ENCODE peak calls at places on chromosomes 4 and X, in ten cellular contexts. One of them, this sample, is unnamed. For H3K4me1, the result is how much of the 10 kb centered on the place peaks cover.

GRCh38 chr4:173214661-173215060 is 46.0 kb downstream of the GALNT7 start:
- DNase-seq in heart left ventricle: no peak
- DNase-seq in IMR-90: peak
- DNase-seq in breast epithelium: peak
- DNase-seq in mucosa of descending colon: no peak
- DNase-seq in body of pancreas: no peak
- DNase-seq in left ventricle myocardium inferior: no peak
- DNase-seq in fibroblast of lung: peak
- DNase-seq in tibial nerve: no peak
- DNase-seq in Peyer's patch: no peak
- DNase-seq in this sample: no peak

GRCh38 chrX:24426921-24427746 is 38.0 kb upstream of the PDK3 start:
- DNase-seq in heart left ventricle: no peak
- DNase-seq in IMR-90: no peak
- DNase-seq in breast epithelium: no peak
- DNase-seq in mucosa of descending colon: peak
- DNase-seq in body of pancreas: no peak
- DNase-seq in left ventricle myocardium inferior: no peak
- DNase-seq in fibroblast of lung: peak
- DNase-seq in tibial nerve: peak
- DNase-seq in Peyer's patch: no peak
- DNase-seq in this sample: no peak

GRCh38 chr4:165787516-165788274 is 85.3 kb upstream of the TLL1 start:
- DNase-seq in heart left ventricle: no peak
- DNase-seq in IMR-90: no peak
- DNase-seq in breast epithelium: no peak
- DNase-seq in mucosa of descending colon: no peak
- DNase-seq in body of pancreas: no peak
- DNase-seq in left ventricle myocardium inferior: no peak
- DNase-seq in fibroblast of lung: no peak
- DNase-seq in tibial nerve: no peak
- DNase-seq in Peyer's patch: no peak
- DNase-seq in this sample: no peak

GRCh38 chr4:129145222-129145730 is 49.3 kb downstream of the C4orf33 start:
- DNase-seq in heart left ventricle: no peak
- DNase-seq in IMR-90: no peak
- DNase-seq in breast epithelium: no peak
- DNase-seq in mucosa of descending colon: no peak
- DNase-seq in body of pancreas: no peak
- DNase-seq in left ventricle myocardium inferior: no peak
- DNase-seq in fibroblast of lung: no peak
- DNase-seq in tibial nerve: no peak
- DNase-seq in Peyer's patch: no peak
- DNase-seq in this sample: no peak

GRCh38 chr4:47646372-47646771 is 161.3 kb downstream of the ATP10D start:
- DNase-seq in heart left ventricle: no peak
- DNase-seq in IMR-90: peak
- DNase-seq in breast epithelium: no peak
- DNase-seq in mucosa of descending colon: no peak
- DNase-seq in body of pancreas: no peak
- DNase-seq in left ventricle myocardium inferior: no peak
- DNase-seq in fibroblast of lung: peak
- DNase-seq in tibial nerve: no peak
- DNase-seq in Peyer's patch: no peak
- DNase-seq in this sample: no peak

GRCh38 chrX:153495362-153495751 is 577 bp downstream of the BGN start:
- DNase-seq in heart left ventricle: no peak
- DNase-seq in IMR-90: peak
- DNase-seq in breast epithelium: no peak
- DNase-seq in mucosa of descending colon: no peak
- DNase-seq in body of pancreas: no peak
- DNase-seq in left ventricle myocardium inferior: peak
- DNase-seq in fibroblast of lung: peak
- DNase-seq in tibial nerve: no peak
- DNase-seq in Peyer's patch: no peak
- DNase-seq in this sample: no peak

GRCh38 chrX:133649659-133650058 is 234.4 kb upstream of the GPC4 start:
- DNase-seq in heart left ventricle: no peak
- DNase-seq in IMR-90: no peak
- DNase-seq in breast epithelium: no peak
- DNase-seq in mucosa of descending colon: no peak
- DNase-seq in body of pancreas: no peak
- DNase-seq in left ventricle myocardium inferior: no peak
- DNase-seq in fibroblast of lung: no peak
- DNase-seq in tibial nerve: no peak
- DNase-seq in Peyer's patch: no peak
- DNase-seq in this sample: no peak

GRCh38 chr4:35461931-35462659 is 782.2 kb downstream of the ARAP2 start:
- DNase-seq in heart left ventricle: no peak
- DNase-seq in IMR-90: no peak
- DNase-seq in breast epithelium: no peak
- DNase-seq in mucosa of descending colon: no peak
- DNase-seq in body of pancreas: no peak
- DNase-seq in left ventricle myocardium inferior: no peak
- DNase-seq in fibroblast of lung: no peak
- DNase-seq in tibial nerve: no peak
- DNase-seq in Peyer's patch: no peak
- DNase-seq in this sample: no peak

GRCh38 chrX:38326086-38326485 is 1.2 kb downstream of the RPGR start:
- DNase-seq in heart left ventricle: no peak
- DNase-seq in IMR-90: no peak
- DNase-seq in breast epithelium: no peak
- DNase-seq in mucosa of descending colon: no peak
- DNase-seq in body of pancreas: no peak
- DNase-seq in left ventricle myocardium inferior: no peak
- DNase-seq in fibroblast of lung: no peak
- DNase-seq in tibial nerve: no peak
- DNase-seq in Peyer's patch: no peak
- DNase-seq in this sample: no peak

GRCh38 chrX:31420302-31420701 is 348.5 kb upstream of the FTHL17 start:
- DNase-seq in heart left ventricle: no peak
- DNase-seq in IMR-90: no peak
- DNase-seq in breast epithelium: no peak
- DNase-seq in mucosa of descending colon: no peak
- DNase-seq in body of pancreas: no peak
- DNase-seq in left ventricle myocardium inferior: no peak
- DNase-seq in fibroblast of lung: no peak
- DNase-seq in tibial nerve: no peak
- DNase-seq in Peyer's patch: no peak
- DNase-seq in this sample: no peak

GRCh38 chrX:31421441-31421840 is 349.6 kb upstream of the FTHL17 start:
- DNase-seq in heart left ventricle: no peak
- DNase-seq in IMR-90: no peak
- DNase-seq in breast epithelium: no peak
- DNase-seq in mucosa of descending colon: no peak
- DNase-seq in body of pancreas: no peak
- DNase-seq in left ventricle myocardium inferior: no peak
- DNase-seq in fibroblast of lung: no peak
- DNase-seq in tibial nerve: no peak
- DNase-seq in Peyer's patch: no peak
- DNase-seq in this sample: no peak

GRCh38 chrX:31420711-31421151 is 348.9 kb upstream of the FTHL17 start:
- DNase-seq in heart left ventricle: no peak
- DNase-seq in IMR-90: peak
- DNase-seq in breast epithelium: no peak
- DNase-seq in mucosa of descending colon: no peak
- DNase-seq in body of pancreas: no peak
- DNase-seq in left ventricle myocardium inferior: no peak
- DNase-seq in fibroblast of lung: no peak
- DNase-seq in tibial nerve: no peak
- DNase-seq in Peyer's patch: no peak
- DNase-seq in this sample: no peak

DNA sequence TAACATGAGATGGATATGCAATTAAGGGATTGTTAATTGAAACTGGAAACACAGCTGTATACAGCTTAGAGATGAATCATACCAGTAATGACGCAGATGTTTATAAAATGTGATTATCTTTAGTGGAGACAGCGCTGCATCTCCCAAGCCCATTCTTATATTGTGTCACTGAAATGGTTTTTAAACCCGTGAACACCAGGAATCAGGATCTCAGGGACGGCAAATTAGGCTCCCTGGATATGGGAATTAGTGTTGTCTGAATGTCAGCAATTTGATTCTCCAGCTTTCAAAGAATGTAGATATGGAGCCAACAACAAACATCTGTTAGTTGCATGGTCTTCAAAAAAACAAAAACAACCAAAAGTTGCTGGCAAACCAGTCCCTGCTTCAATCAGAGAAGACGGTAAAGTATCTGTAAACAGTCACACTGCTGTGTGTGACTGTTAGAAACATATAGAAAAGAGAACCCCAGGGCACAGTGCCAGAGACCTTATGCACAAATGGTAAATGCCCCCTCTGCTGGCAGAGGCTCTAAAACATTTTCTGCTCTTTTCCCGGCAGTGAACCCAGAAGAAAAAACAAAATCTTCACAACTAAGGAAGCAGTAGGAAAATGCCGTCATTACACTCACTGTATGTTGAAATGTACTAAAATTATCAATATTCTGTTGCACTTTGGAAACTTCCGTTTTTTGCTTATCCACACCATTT is 351.9 kb upstream of the FTHL17 start:
- DNase-seq in heart left ventricle: no peak
- DNase-seq in IMR-90: peak
- DNase-seq in breast epithelium: no peak
- DNase-seq in mucosa of descending colon: peak
- DNase-seq in body of pancreas: peak
- DNase-seq in left ventricle myocardium inferior: peak
- DNase-seq in fibroblast of lung: peak
- DNase-seq in tibial nerve: peak
- DNase-seq in Peyer's patch: no peak
- DNase-seq in this sample: no peak
- H3K4me1 ChIP-seq in heart left ventricle: under half
- H3K4me1 ChIP-seq in IMR-90: under half
- H3K4me1 ChIP-seq in breast epithelium: under half
- H3K4me1 ChIP-seq in mucosa of descending colon: under half
- H3K4me1 ChIP-seq in body of pancreas: under half
- H3K4me1 ChIP-seq in left ventricle myocardium inferior: under half
- H3K4me1 ChIP-seq in fibroblast of lung: under half
- H3K4me1 ChIP-seq in tibial nerve: under half
- H3K4me1 ChIP-seq in Peyer's patch: under half
- H3K4me1 ChIP-seq in this sample: under half

DNA sequence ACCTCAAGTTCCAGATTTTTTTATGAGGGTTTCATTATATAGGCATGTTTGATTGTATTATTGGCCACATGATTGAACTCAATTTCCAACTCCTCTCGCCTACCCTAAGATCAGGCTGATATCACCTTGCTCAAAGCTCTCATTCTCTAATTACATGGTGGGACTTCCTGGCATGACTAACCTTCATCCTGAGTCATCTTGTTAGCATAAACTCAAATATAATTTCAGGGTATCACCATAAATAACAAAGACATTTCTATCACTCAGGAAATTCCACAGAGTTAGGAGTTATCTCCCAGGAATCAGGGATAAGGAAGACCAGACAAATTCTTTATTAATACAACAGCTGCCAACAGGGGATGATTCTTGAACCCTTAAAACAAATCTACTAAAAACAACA is 90.7 kb downstream of the NDST3 start:
- DNase-seq in heart left ventricle: no peak
- DNase-seq in IMR-90: peak
- DNase-seq in breast epithelium: no peak
- DNase-seq in mucosa of descending colon: no peak
- DNase-seq in body of pancreas: no peak
- DNase-seq in left ventricle myocardium inferior: no peak
- DNase-seq in fibroblast of lung: peak
- DNase-seq in tibial nerve: no peak
- DNase-seq in Peyer's patch: no peak
- DNase-seq in this sample: no peak
- H3K4me3 ChIP-seq in heart left ventricle: no peak
- H3K4me3 ChIP-seq in IMR-90: no peak
- H3K4me3 ChIP-seq in breast epithelium: no peak
- H3K4me3 ChIP-seq in mucosa of descending colon: no peak
- H3K4me3 ChIP-seq in body of pancreas: no peak
- H3K4me3 ChIP-seq in left ventricle myocardium inferior: no peak
- H3K4me3 ChIP-seq in fibroblast of lung: no peak
- H3K4me3 ChIP-seq in tibial nerve: no peak
- H3K4me3 ChIP-seq in Peyer's patch: no peak
- H3K4me3 ChIP-seq in this sample: no peak

DNA sequence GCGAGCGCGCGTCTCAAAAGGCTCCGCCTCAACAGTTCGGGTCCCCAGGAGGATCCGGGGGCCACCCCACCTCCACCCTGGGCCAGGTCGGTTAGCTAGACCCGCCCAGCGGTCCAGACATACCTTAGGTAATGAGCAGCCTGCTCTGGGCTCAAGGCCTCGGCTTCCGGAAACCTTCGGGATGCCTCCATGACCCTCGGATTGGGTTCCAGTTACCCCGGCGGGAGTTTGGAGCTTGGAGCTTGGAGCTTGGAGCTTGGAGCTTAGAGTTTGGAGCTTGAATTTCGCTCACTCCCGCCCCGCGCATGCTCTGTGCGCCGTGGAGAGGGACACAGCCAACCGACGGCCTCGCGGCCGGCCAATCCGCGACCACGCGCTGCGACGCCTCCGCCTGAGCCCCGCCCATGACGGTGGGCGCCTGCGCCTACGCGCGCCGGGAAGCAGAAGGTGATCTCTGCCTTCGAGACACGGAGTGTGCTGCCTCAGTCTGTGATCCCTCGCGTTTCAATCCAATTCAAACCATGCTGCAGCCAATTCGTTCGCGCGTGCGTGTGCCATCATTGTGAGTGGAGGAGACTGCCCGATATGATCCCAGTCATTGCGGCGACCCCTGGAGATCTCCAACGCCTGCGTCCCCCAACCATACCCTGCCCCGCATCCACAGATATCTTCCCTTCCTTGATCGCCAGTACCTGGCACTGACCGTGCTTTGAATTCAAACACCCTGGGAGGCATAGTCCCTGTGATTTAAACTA is at the start of gene ERCC6L:
- DNase-seq in heart left ventricle: peak
- DNase-seq in IMR-90: peak
- DNase-seq in breast epithelium: peak
- DNase-seq in mucosa of descending colon: peak
- DNase-seq in body of pancreas: peak
- DNase-seq in left ventricle myocardium inferior: peak
- DNase-seq in fibroblast of lung: peak
- DNase-seq in tibial nerve: peak
- DNase-seq in Peyer's patch: peak
- DNase-seq in this sample: peak
- H3K4me1 ChIP-seq in heart left ventricle: under half
- H3K4me1 ChIP-seq in IMR-90: under half
- H3K4me1 ChIP-seq in breast epithelium: under half
- H3K4me1 ChIP-seq in mucosa of descending colon: under half
- H3K4me1 ChIP-seq in body of pancreas: under half
- H3K4me1 ChIP-seq in left ventricle myocardium inferior: under half
- H3K4me1 ChIP-seq in fibroblast of lung: under half
- H3K4me1 ChIP-seq in tibial nerve: under half
- H3K4me1 ChIP-seq in Peyer's patch: under half
- H3K4me1 ChIP-seq in this sample: under half

DNA sequence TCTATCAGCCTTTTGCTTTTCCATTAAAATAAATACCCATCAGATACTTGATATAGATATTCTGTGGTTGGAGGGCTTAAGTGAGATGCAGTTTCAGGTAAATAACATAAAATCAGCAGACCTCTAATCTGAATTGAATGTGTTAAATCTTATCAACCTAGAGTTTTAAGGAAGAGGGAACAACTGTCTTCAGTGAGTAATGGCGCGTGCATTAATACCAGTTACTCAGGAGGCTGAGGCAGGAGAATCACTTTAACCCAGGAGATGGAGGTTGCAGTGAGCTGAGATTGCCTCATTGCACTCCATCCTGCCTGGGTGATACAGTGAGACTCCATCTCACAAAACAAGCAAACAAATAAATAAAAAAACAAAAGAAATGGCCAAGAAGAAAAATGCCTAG is 54.3 kb downstream of the FAT4 start:
- DNase-seq in heart left ventricle: no peak
- DNase-seq in IMR-90: no peak
- DNase-seq in breast epithelium: no peak
- DNase-seq in mucosa of descending colon: no peak
- DNase-seq in body of pancreas: no peak
- DNase-seq in left ventricle myocardium inferior: no peak
- DNase-seq in fibroblast of lung: peak
- DNase-seq in tibial nerve: no peak
- DNase-seq in Peyer's patch: no peak
- DNase-seq in this sample: no peak
- H3K4me3 ChIP-seq in heart left ventricle: peak
- H3K4me3 ChIP-seq in IMR-90: peak
- H3K4me3 ChIP-seq in breast epithelium: peak
- H3K4me3 ChIP-seq in mucosa of descending colon: no peak
- H3K4me3 ChIP-seq in body of pancreas: no peak
- H3K4me3 ChIP-seq in left ventricle myocardium inferior: peak
- H3K4me3 ChIP-seq in fibroblast of lung: peak
- H3K4me3 ChIP-seq in tibial nerve: peak
- H3K4me3 ChIP-seq in Peyer's patch: peak
- H3K4me3 ChIP-seq in this sample: no peak